ENCODE peak calls at places on chromosomes 1 and 21, in ten cellular contexts. One of them, this sample, is unnamed. For H3K4me1, the result is how much of the 10 kb centered on the place peaks cover.

GRCh38 chr1:153540394-153541361 is at the start of gene S100A5:
- DNase-seq in lower lobe of right lung: no peak
- DNase-seq in HCT116: no peak
- DNase-seq in tibial nerve: no peak
- DNase-seq in mesendoderm: no peak
- DNase-seq in pancreas: no peak
- DNase-seq in CD8-positive, alpha-beta T cell: no peak
- DNase-seq in A549: no peak
- DNase-seq in tibial artery: no peak
- DNase-seq in lung: no peak
- DNase-seq in this sample: no peak

GRCh38 chr1:167220537-167221125 is at the start of gene POU2F1:
- DNase-seq in lower lobe of right lung: peak
- DNase-seq in HCT116: peak
- DNase-seq in tibial nerve: peak
- DNase-seq in mesendoderm: peak
- DNase-seq in pancreas: peak
- DNase-seq in CD8-positive, alpha-beta T cell: peak
- DNase-seq in A549: peak
- DNase-seq in tibial artery: peak
- DNase-seq in lung: peak
- DNase-seq in this sample: peak

GRCh38 chr1:202794049-202794725 is 14.0 kb downstream of the KDM5B start:
- DNase-seq in lower lobe of right lung: no peak
- DNase-seq in HCT116: no peak
- DNase-seq in tibial nerve: no peak
- DNase-seq in mesendoderm: no peak
- DNase-seq in pancreas: no peak
- DNase-seq in CD8-positive, alpha-beta T cell: no peak
- DNase-seq in A549: no peak
- DNase-seq in tibial artery: no peak
- DNase-seq in lung: no peak
- DNase-seq in this sample: no peak

GRCh38 chr1:208139434-208140086 is 104.6 kb downstream of the PLXNA2 start:
- DNase-seq in lower lobe of right lung: no peak
- DNase-seq in HCT116: no peak
- DNase-seq in tibial nerve: no peak
- DNase-seq in mesendoderm: no peak
- DNase-seq in pancreas: no peak
- DNase-seq in CD8-positive, alpha-beta T cell: no peak
- DNase-seq in A549: no peak
- DNase-seq in tibial artery: no peak
- DNase-seq in lung: no peak
- DNase-seq in this sample: no peak

GRCh38 chr1:103362348-103363007 is 163.0 kb upstream of the RNPC3 start:
- DNase-seq in lower lobe of right lung: no peak
- DNase-seq in HCT116: no peak
- DNase-seq in tibial nerve: no peak
- DNase-seq in mesendoderm: no peak
- DNase-seq in pancreas: no peak
- DNase-seq in CD8-positive, alpha-beta T cell: no peak
- DNase-seq in A549: no peak
- DNase-seq in tibial artery: no peak
- DNase-seq in lung: no peak
- DNase-seq in this sample: no peak

GRCh38 chr1:160078392-160079195 is 2.7 kb upstream of the KCNJ9 start:
- DNase-seq in lower lobe of right lung: no peak
- DNase-seq in HCT116: peak
- DNase-seq in tibial nerve: no peak
- DNase-seq in mesendoderm: peak
- DNase-seq in pancreas: no peak
- DNase-seq in CD8-positive, alpha-beta T cell: peak
- DNase-seq in A549: peak
- DNase-seq in tibial artery: no peak
- DNase-seq in lung: no peak
- DNase-seq in this sample: no peak

GRCh38 chr1:219926363-219926998 is 1.9 kb downstream of the SLC30A10 start:
- DNase-seq in lower lobe of right lung: no peak
- DNase-seq in HCT116: no peak
- DNase-seq in tibial nerve: no peak
- DNase-seq in mesendoderm: no peak
- DNase-seq in pancreas: no peak
- DNase-seq in CD8-positive, alpha-beta T cell: no peak
- DNase-seq in A549: no peak
- DNase-seq in tibial artery: no peak
- DNase-seq in lung: no peak
- DNase-seq in this sample: no peak

GRCh38 chr1:23590058-23590783 is 30.9 kb upstream of the ID3 start:
- DNase-seq in lower lobe of right lung: no peak
- DNase-seq in HCT116: no peak
- DNase-seq in tibial nerve: no peak
- DNase-seq in mesendoderm: no peak
- DNase-seq in pancreas: no peak
- DNase-seq in CD8-positive, alpha-beta T cell: no peak
- DNase-seq in A549: peak
- DNase-seq in tibial artery: no peak
- DNase-seq in lung: no peak
- DNase-seq in this sample: no peak

GRCh38 chr1:12453400-12454343 is 164.3 kb downstream of the DHRS3 start:
- DNase-seq in lower lobe of right lung: no peak
- DNase-seq in HCT116: no peak
- DNase-seq in tibial nerve: no peak
- DNase-seq in mesendoderm: peak
- DNase-seq in pancreas: no peak
- DNase-seq in CD8-positive, alpha-beta T cell: no peak
- DNase-seq in A549: no peak
- DNase-seq in tibial artery: no peak
- DNase-seq in lung: no peak
- DNase-seq in this sample: no peak

GRCh38 chr1:115506523-115507255 is 135.1 kb upstream of the VANGL1 start:
- DNase-seq in lower lobe of right lung: no peak
- DNase-seq in HCT116: no peak
- DNase-seq in tibial nerve: no peak
- DNase-seq in mesendoderm: peak
- DNase-seq in pancreas: no peak
- DNase-seq in CD8-positive, alpha-beta T cell: no peak
- DNase-seq in A549: no peak
- DNase-seq in tibial artery: no peak
- DNase-seq in lung: no peak
- DNase-seq in this sample: no peak

GRCh38 chr21:45011426-45011825 is 63.0 kb upstream of the ADARB1 start:
- DNase-seq in lower lobe of right lung: peak
- DNase-seq in HCT116: no peak
- DNase-seq in tibial nerve: no peak
- DNase-seq in mesendoderm: no peak
- DNase-seq in pancreas: no peak
- DNase-seq in CD8-positive, alpha-beta T cell: no peak
- DNase-seq in A549: no peak
- DNase-seq in tibial artery: no peak
- DNase-seq in lung: no peak
- DNase-seq in this sample: no peak

GRCh38 chr1:35646043-35646442 is 4.7 kb upstream of the PSMB2 start:
- DNase-seq in lower lobe of right lung: no peak
- DNase-seq in HCT116: no peak
- DNase-seq in tibial nerve: no peak
- DNase-seq in mesendoderm: peak
- DNase-seq in pancreas: no peak
- DNase-seq in CD8-positive, alpha-beta T cell: no peak
- DNase-seq in A549: peak
- DNase-seq in tibial artery: no peak
- DNase-seq in lung: no peak
- DNase-seq in this sample: no peak

GRCh38 chr1:109269212-109269980 is 13.5 kb downstream of the PSRC1 start:
- DNase-seq in lower lobe of right lung: peak
- DNase-seq in HCT116: no peak
- DNase-seq in tibial nerve: no peak
- DNase-seq in mesendoderm: no peak
- DNase-seq in pancreas: no peak
- DNase-seq in CD8-positive, alpha-beta T cell: no peak
- DNase-seq in A549: no peak
- DNase-seq in tibial artery: no peak
- DNase-seq in lung: no peak
- DNase-seq in this sample: peak

GRCh38 chr1:229116114-229116513 is 154.8 kb upstream of the RAB4A start:
- DNase-seq in lower lobe of right lung: no peak
- DNase-seq in HCT116: no peak
- DNase-seq in tibial nerve: no peak
- DNase-seq in mesendoderm: no peak
- DNase-seq in pancreas: no peak
- DNase-seq in CD8-positive, alpha-beta T cell: no peak
- DNase-seq in A549: no peak
- DNase-seq in tibial artery: no peak
- DNase-seq in lung: peak
- DNase-seq in this sample: no peak

GRCh38 chr1:203188686-203189232 is 2.3 kb upstream of the CHI3L1 start:
- DNase-seq in lower lobe of right lung: no peak
- DNase-seq in HCT116: no peak
- DNase-seq in tibial nerve: no peak
- DNase-seq in mesendoderm: no peak
- DNase-seq in pancreas: no peak
- DNase-seq in CD8-positive, alpha-beta T cell: no peak
- DNase-seq in A549: no peak
- DNase-seq in tibial artery: no peak
- DNase-seq in lung: no peak
- DNase-seq in this sample: no peak

GRCh38 chr1:238439483-238439882 is 548.8 kb upstream of the ZP4 start:
- DNase-seq in lower lobe of right lung: no peak
- DNase-seq in HCT116: no peak
- DNase-seq in tibial nerve: no peak
- DNase-seq in mesendoderm: peak
- DNase-seq in pancreas: no peak
- DNase-seq in CD8-positive, alpha-beta T cell: no peak
- DNase-seq in A549: no peak
- DNase-seq in tibial artery: no peak
- DNase-seq in lung: no peak
- DNase-seq in this sample: no peak

GRCh38 chr1:53956308-53957168 is 10.4 kb downstream of the LRRC42 start:
- DNase-seq in lower lobe of right lung: no peak
- DNase-seq in HCT116: no peak
- DNase-seq in tibial nerve: no peak
- DNase-seq in mesendoderm: no peak
- DNase-seq in pancreas: no peak
- DNase-seq in CD8-positive, alpha-beta T cell: no peak
- DNase-seq in A549: no peak
- DNase-seq in tibial artery: no peak
- DNase-seq in lung: no peak
- DNase-seq in this sample: no peak

GRCh38 chr1:230026139-230026538 is 40.9 kb upstream of the GALNT2 start:
- DNase-seq in lower lobe of right lung: no peak
- DNase-seq in HCT116: no peak
- DNase-seq in tibial nerve: no peak
- DNase-seq in mesendoderm: no peak
- DNase-seq in pancreas: no peak
- DNase-seq in CD8-positive, alpha-beta T cell: no peak
- DNase-seq in A549: no peak
- DNase-seq in tibial artery: no peak
- DNase-seq in lung: no peak
- DNase-seq in this sample: no peak

DNA sequence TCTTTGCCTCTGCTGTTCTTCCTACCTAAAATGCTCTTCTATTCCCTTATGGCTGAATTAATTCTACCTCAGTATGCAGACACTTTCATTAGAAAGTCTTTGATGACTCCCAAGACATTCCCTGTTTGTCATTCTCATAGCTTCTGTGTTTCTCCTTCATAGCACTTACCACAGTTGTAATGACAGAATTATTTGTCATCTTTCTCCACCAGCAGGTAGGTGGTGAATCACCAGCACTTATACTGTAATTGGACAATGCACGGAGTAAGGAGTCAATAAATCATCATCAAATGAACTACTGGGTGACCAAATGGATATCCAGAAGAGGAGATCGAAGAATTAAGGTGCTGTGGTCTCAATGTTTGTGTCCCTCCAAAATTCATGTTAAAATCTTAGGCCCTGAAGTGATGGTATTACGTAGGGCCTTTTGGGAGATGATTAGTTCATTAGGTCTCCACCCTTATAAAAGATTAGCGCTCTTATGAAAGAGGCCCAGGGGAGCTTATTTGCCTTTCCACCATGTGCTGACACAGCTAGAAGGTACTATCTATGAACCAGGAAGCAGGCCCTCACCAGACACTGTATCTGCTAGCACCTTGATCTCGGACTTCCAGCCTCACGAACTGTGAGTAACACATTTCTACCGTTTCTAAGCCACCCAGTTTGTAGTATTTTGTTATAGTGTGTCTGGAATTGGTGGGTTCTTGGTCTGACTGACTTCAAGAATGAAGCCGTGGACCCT is 2.4 kb upstream of the CCT8 start:
- DNase-seq in lower lobe of right lung: no peak
- DNase-seq in HCT116: peak
- DNase-seq in tibial nerve: no peak
- DNase-seq in mesendoderm: no peak
- DNase-seq in pancreas: no peak
- DNase-seq in CD8-positive, alpha-beta T cell: no peak
- DNase-seq in A549: no peak
- DNase-seq in tibial artery: no peak
- DNase-seq in lung: no peak
- DNase-seq in this sample: peak
- H3K4me1 ChIP-seq in lower lobe of right lung: under half
- H3K4me1 ChIP-seq in HCT116: under half
- H3K4me1 ChIP-seq in tibial nerve: under half
- H3K4me1 ChIP-seq in mesendoderm: under half
- H3K4me1 ChIP-seq in pancreas: under half
- H3K4me1 ChIP-seq in CD8-positive, alpha-beta T cell: half or more
- H3K4me1 ChIP-seq in A549: under half
- H3K4me1 ChIP-seq in tibial artery: under half
- H3K4me1 ChIP-seq in lung: under half
- H3K4me1 ChIP-seq in this sample: half or more

GRCh38 chr1:10694633-10695627 is 101.5 kb downstream of the CASZ1 start:
- DNase-seq in lower lobe of right lung: peak
- DNase-seq in HCT116: peak
- DNase-seq in tibial nerve: peak
- DNase-seq in mesendoderm: peak
- DNase-seq in pancreas: peak
- DNase-seq in CD8-positive, alpha-beta T cell: peak
- DNase-seq in A549: peak
- DNase-seq in tibial artery: peak
- DNase-seq in lung: peak
- DNase-seq in this sample: peak
- H3K4me3 ChIP-seq in lower lobe of right lung: peak
- H3K4me3 ChIP-seq in HCT116: no peak
- H3K4me3 ChIP-seq in tibial nerve: peak
- H3K4me3 ChIP-seq in mesendoderm: peak
- H3K4me3 ChIP-seq in pancreas: peak
- H3K4me3 ChIP-seq in CD8-positive, alpha-beta T cell: peak
- H3K4me3 ChIP-seq in A549: peak
- H3K4me3 ChIP-seq in tibial artery: peak
- H3K4me3 ChIP-seq in lung: peak
- H3K4me3 ChIP-seq in this sample: peak

GRCh38 chr1:182084487-182085316 is 23.2 kb upstream of the ZNF648 start:
- DNase-seq in lower lobe of right lung: peak
- DNase-seq in HCT116: peak
- DNase-seq in tibial nerve: peak
- DNase-seq in mesendoderm: peak
- DNase-seq in pancreas: peak
- DNase-seq in CD8-positive, alpha-beta T cell: peak
- DNase-seq in A549: peak
- DNase-seq in tibial artery: peak
- DNase-seq in lung: peak
- DNase-seq in this sample: peak
- H3K27ac ChIP-seq in lower lobe of right lung: peak
- H3K27ac ChIP-seq in HCT116: no peak
- H3K27ac ChIP-seq in tibial nerve: peak
- H3K27ac ChIP-seq in mesendoderm: no peak
- H3K27ac ChIP-seq in pancreas: no peak
- H3K27ac ChIP-seq in CD8-positive, alpha-beta T cell: no peak
- H3K27ac ChIP-seq in A549: no peak
- H3K27ac ChIP-seq in tibial artery: no peak
- H3K27ac ChIP-seq in lung: no peak
- H3K27ac ChIP-seq in this sample: no peak

GRCh38 chr1:10755977-10756521 is 40.4 kb downstream of the CASZ1 start:
- DNase-seq in lower lobe of right lung: peak
- DNase-seq in HCT116: no peak
- DNase-seq in tibial nerve: no peak
- DNase-seq in mesendoderm: no peak
- DNase-seq in pancreas: no peak
- DNase-seq in CD8-positive, alpha-beta T cell: peak
- DNase-seq in A549: peak
- DNase-seq in tibial artery: peak
- DNase-seq in lung: peak
- DNase-seq in this sample: no peak
- H3K4me1 ChIP-seq in lower lobe of right lung: under half
- H3K4me1 ChIP-seq in HCT116: under half
- H3K4me1 ChIP-seq in tibial nerve: under half
- H3K4me1 ChIP-seq in mesendoderm: under half
- H3K4me1 ChIP-seq in pancreas: under half
- H3K4me1 ChIP-seq in CD8-positive, alpha-beta T cell: under half
- H3K4me1 ChIP-seq in A549: under half
- H3K4me1 ChIP-seq in tibial artery: under half
- H3K4me1 ChIP-seq in lung: under half
- H3K4me1 ChIP-seq in this sample: under half